ENCODE peak calls at places on chromosomes 5 and 9, in nine cellular contexts. B is right lobe of liver, Z is sigmoid colon, V is endothelial cell of umbilical vein, C is vagina, R is transverse colon, N is heart left ventricle, H is K562, S is tibial nerve. L is an unnamed sample.

GRCh38 chr5:52660621-52661020 is 127.1 kb upstream of the ITGA1 start:
- DNase-seq in B (no peak), Z (no peak), V (no peak), C (no peak), R (no peak), N (no peak), H (no peak), S (no peak), L (no peak)

GRCh38 chr5:139762624-139763170 is 32.9 kb upstream of the PSD2 start:
- DNase-seq in B (no peak), Z (no peak), V (no peak), C (no peak), R (no peak), N (no peak), H (no peak), S (no peak), L (no peak)

GRCh38 chr5:157497875-157498611 is 38.0 kb downstream of the NIPAL4 start:
- DNase-seq in B (no peak), Z (peak; percentile 62), V (no peak), C (no peak), R (no peak), N (no peak), H (no peak), S (no peak), L (no peak)

GRCh38 chr9:15813076-15813475 is 260.2 kb downstream of the CCDC171 start:
- DNase-seq in B (no peak), Z (no peak), V (no peak), C (no peak), R (no peak), N (no peak), H (no peak), S (no peak), L (no peak)

GRCh38 chr5:36915653-36916052 is 39.1 kb downstream of the NIPBL start:
- DNase-seq in B (no peak), Z (no peak), V (no peak), C (no peak), R (no peak), N (no peak), H (no peak), S (no peak), L (no peak)

GRCh38 chr5:135950611-135951010 is 4.2 kb downstream of the LECT2 start:
- DNase-seq in B (no peak), Z (no peak), V (no peak), C (no peak), R (no peak), N (no peak), H (no peak), S (no peak), L (no peak)

GRCh38 chr5:5374034-5374715 is 48.3 kb upstream of the ICE1 start:
- DNase-seq in B (no peak), Z (no peak), V (no peak), C (no peak), R (no peak), N (peak; percentile 44), H (no peak), S (no peak), L (no peak)

GRCh38 chr5:73370620-73371583 is 77.7 kb downstream of the FOXD1 start:
- DNase-seq in B (no peak), Z (no peak), V (peak; percentile 97), C (no peak), R (no peak), N (no peak), H (no peak), S (no peak), L (no peak)

GRCh38 chr9:126294331-126295081 is 32.1 kb upstream of the MVB12B start:
- DNase-seq in B (no peak), Z (no peak), V (no peak), C (peak; percentile 74), R (no peak), N (no peak), H (no peak), S (no peak), L (no peak)

GRCh38 chr9:86807577-86807976 is 139.7 kb downstream of the GAS1 start:
- DNase-seq in B (no peak), Z (peak; percentile 73), V (no peak), C (no peak), R (no peak), N (no peak), H (no peak), S (no peak), L (no peak)

GRCh38 chr9:131289301-131290038 is at the start of gene PLPP7:
- DNase-seq in B (no peak), Z (peak; percentile 89), V (peak; percentile 15), C (no peak), R (peak; percentile 44), N (peak; percentile 95), H (peak; percentile 52), S (peak; percentile 61), L (peak; percentile 49)

GRCh38 chr9:132798817-132799790 is 79.0 kb downstream of the AK8 start:
- DNase-seq in B (no peak), Z (no peak), V (peak; percentile 15), C (peak; percentile 88), R (peak; percentile 71), N (peak; percentile 42), H (peak; percentile 82), S (peak; percentile 51), L (no peak)

GRCh38 chr5:52673495-52673894 is 114.2 kb upstream of the ITGA1 start:
- DNase-seq in B (no peak), Z (no peak), V (no peak), C (no peak), R (no peak), N (no peak), H (no peak), S (no peak), L (no peak)

DNA sequence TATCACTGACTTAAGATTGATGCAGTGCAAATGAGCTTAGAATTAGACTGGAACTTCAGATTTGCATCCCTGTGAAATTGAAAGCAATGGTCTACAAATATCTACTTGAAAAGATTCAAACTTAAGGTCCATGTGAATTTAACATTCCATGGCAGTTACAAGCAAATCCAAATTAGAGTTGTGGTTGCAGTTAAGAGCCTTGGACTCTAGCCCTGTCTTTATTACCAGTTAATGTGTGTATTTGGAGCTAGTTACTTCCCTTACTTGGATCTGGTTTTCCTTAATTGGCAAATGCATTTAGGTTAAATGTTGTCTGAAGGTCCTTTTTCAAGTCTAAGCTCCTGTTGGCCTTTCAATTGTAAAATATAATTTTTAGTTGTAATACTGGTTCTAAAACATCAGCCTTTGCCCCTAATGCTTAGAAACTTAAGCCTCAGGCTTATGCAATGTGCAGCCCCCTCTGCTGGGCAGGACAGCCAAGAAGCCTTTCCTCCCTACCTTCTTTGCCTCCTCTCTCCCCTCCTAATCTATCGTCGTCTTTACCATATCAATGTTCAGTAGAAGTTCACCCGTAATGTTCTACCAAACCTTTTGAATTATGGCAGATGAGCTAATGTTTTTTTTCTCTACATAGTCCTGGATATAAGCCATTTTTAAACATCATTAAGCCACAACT is 59.5 kb downstream of the ERMP1 start:
- DNase-seq in B (no peak), Z (no peak), V (no peak), C (no peak), R (no peak), N (no peak), H (no peak), S (no peak), L (no peak)
- H3K27ac ChIP-seq in B (no peak overlapping the region), Z (no peak overlapping the region), V (no peak overlapping the region), C (no peak overlapping the region), R (no peak overlapping the region), N (no peak overlapping the region), H (no peak overlapping the region), S (no peak overlapping the region), L (no peak overlapping the region)

GRCh38 chr5:172769598-172770373 is 1.2 kb downstream of the DUSP1 start:
- DNase-seq in B (no peak), Z (peak; percentile 84), V (peak; percentile 39), C (no peak), R (peak; percentile 46), N (peak; percentile 74), H (no peak), S (no peak), L (no peak)

GRCh38 chr5:172768573-172769323 is 2.2 kb downstream of the DUSP1 start:
- DNase-seq in B (no peak), Z (no peak), V (peak; percentile 55), C (no peak), R (peak; percentile 44), N (peak; percentile 35), H (no peak), S (no peak), L (peak; percentile 52)

GRCh38 chr5:172766287-172767104 is 4.5 kb downstream of the DUSP1 start:
- DNase-seq in B (peak; percentile 63), Z (peak; percentile 96), V (peak; percentile 94), C (no peak), R (peak; percentile 65), N (peak; percentile 84), H (no peak), S (peak; percentile 71), L (no peak)

GRCh38 chr5:172769324-172769597 is 1.7 kb downstream of the DUSP1 start:
- DNase-seq in B (no peak), Z (no peak), V (no peak), C (no peak), R (no peak), N (no peak), H (no peak), S (no peak), L (no peak)

GRCh38 chr5:172768098-172768572 is 2.9 kb downstream of the DUSP1 start:
- DNase-seq in B (no peak), Z (no peak), V (peak; percentile 29), C (no peak), R (no peak), N (no peak), H (no peak), S (no peak), L (no peak)
- TF ChIP-seq POLR2A in B (no peak), Z (no peak), V (no peak), C (no peak), R (no peak), N (peak; percentile 10), H (no peak), S (no peak), L (no peak)

GRCh38 chr9:122059214-122059978 is 33.7 kb downstream of the TTLL11 start:
- DNase-seq in B (no peak), Z (no peak), V (no peak), C (no peak), R (peak; percentile 13), N (no peak), H (no peak), S (no peak), L (no peak)

GRCh38 chr9:122057211-122057610 is 35.9 kb downstream of the TTLL11 start:
- DNase-seq in B (no peak), Z (no peak), V (no peak), C (no peak), R (no peak), N (no peak), H (no peak), S (no peak), L (no peak)

GRCh38 chr9:122058051-122058450 is 35.1 kb downstream of the TTLL11 start:
- DNase-seq in B (no peak), Z (no peak), V (no peak), C (no peak), R (no peak), N (no peak), H (no peak), S (no peak), L (no peak)

GRCh38 chr9:122058707-122059106 is 34.4 kb downstream of the TTLL11 start:
- DNase-seq in B (no peak), Z (no peak), V (no peak), C (no peak), R (no peak), N (no peak), H (no peak), S (no peak), L (no peak)

GRCh38 chr9:122060481-122060880 is 32.6 kb downstream of the TTLL11 start:
- DNase-seq in B (no peak), Z (no peak), V (no peak), C (no peak), R (no peak), N (no peak), H (no peak), S (no peak), L (no peak)
- H3K9me3 ChIP-seq in B (no peaks in the 10 kb centered on the region), Z (no peaks in the 10 kb centered on the region), V (no peaks in the 10 kb centered on the region), C (no peaks in the 10 kb centered on the region), R (no peaks in the 10 kb centered on the region), N (no peaks in the 10 kb centered on the region), H (no peaks in the 10 kb centered on the region), S (no peaks in the 10 kb centered on the region), L (no peaks in the 10 kb centered on the region)

GRCh38 chr5:106094836-106095235 is 1575.9 kb downstream of the EFNA5 start:
- DNase-seq in B (no peak), Z (no peak), V (no peak), C (no peak), R (no peak), N (no peak), H (no peak), S (no peak), L (no peak)
- H3K27ac ChIP-seq in B (no peak overlapping the region), Z (no peak overlapping the region), V (no peak overlapping the region), C (no peak overlapping the region), R (no peak overlapping the region), N (no peak overlapping the region), H (no peak overlapping the region), S (no peak overlapping the region), L (no peak overlapping the region)